ENCODE peak calls at places on chromosomes 5 and 9, in five cellular contexts. Z is activated CD4-positive, alpha-beta T cell treated with anti-CD3 and anti-CD28 coated beads, Interleukin-2, amount 50 U/mL, for 1 hour; W is stimulated activated naive CD8-positive, alpha-beta T cell treated with anti-CD3 and anti-CD28 coated beads, Interleukin-15, Interleukin-2, amounts not matched to agents 100 U/mL and 50 U/mL, for 24 hours; G is CD4-positive, alpha-beta memory T cell; E is sciatic nerve. V is an unnamed sample.

GRCh38 chr5:60541980-60542379 is 158.0 kb downstream of the DEPDC1B start:
- DNase-seq in Z (no peak), W (no peak), G (no peak), E (no peak), V (no peak)

GRCh38 chr5:90965110-90965676 is 406.6 kb downstream of the ADGRV1 start:
- DNase-seq in Z (no peak), W (no peak), G (no peak), E (no peak), V (no peak)

GRCh38 chr5:11050596-11051304 is 289.7 kb upstream of the DAP start:
- DNase-seq in Z (no peak), W (no peak), G (no peak), E (no peak), V (no peak)

GRCh38 chr5:179768326-179769085 is 25.3 kb upstream of the LTC4S start:
- DNase-seq in Z (no peak), W (no peak), G (no peak), E (no peak), V (no peak)

GRCh38 chr5:160657622-160658458 is 194.2 kb downstream of the ATP10B start:
- DNase-seq in Z (no peak), W (no peak), G (no peak), E (no peak), V (no peak)

GRCh38 chr5:67246108-67246507 is 49.5 kb upstream of the CD180 start:
- DNase-seq in Z (no peak), W (no peak), G (peak), E (no peak), V (peak)

GRCh38 chr5:32298056-32298420 is 14.7 kb downstream of the MTMR12 start:
- DNase-seq in Z (no peak), W (peak), G (no peak), E (no peak), V (no peak)

GRCh38 chr5:9864791-9865190 is 234.6 kb upstream of the TAS2R1 start:
- DNase-seq in Z (no peak), W (no peak), G (no peak), E (no peak), V (no peak)

GRCh38 chr5:74766348-74766886 is 500 bp downstream of the GFM2 start:
- DNase-seq in Z (no peak), W (no peak), G (peak), E (no peak), V (no peak)

GRCh38 chr5:7759257-7759871 is 91.6 kb downstream of the CFAP90 start:
- DNase-seq in Z (no peak), W (no peak), G (no peak), E (no peak), V (no peak)

GRCh38 chr5:143685416-143685815 is 126.5 kb upstream of the HMHB1 start:
- DNase-seq in Z (no peak), W (no peak), G (no peak), E (no peak), V (no peak)

GRCh38 chr9:122827759-122828090 is 663 bp downstream of the PDCL start:
- DNase-seq in Z (no peak), W (no peak), G (no peak), E (no peak), V (no peak)

GRCh38 chr5:93404246-93404645 is 176.8 kb downstream of the NR2F1-AS1 start:
- DNase-seq in Z (no peak), W (no peak), G (no peak), E (no peak), V (no peak)

GRCh38 chr5:187617-188451 is 3.5 kb upstream of the LRRC14B start:
- DNase-seq in Z (no peak), W (no peak), G (no peak), E (peak), V (no peak)

GRCh38 chr5:174608631-174609097 is 115.7 kb upstream of the MSX2 start:
- DNase-seq in Z (no peak), W (peak), G (no peak), E (peak), V (no peak)

GRCh38 chr5:176530983-176531901 is 6.0 kb downstream of the RNF44 start:
- DNase-seq in Z (no peak), W (peak), G (no peak), E (peak), V (no peak)

GRCh38 chr9:92655366-92655765 is 14.6 kb downstream of the IPPK start:
- DNase-seq in Z (no peak), W (no peak), G (no peak), E (no peak), V (no peak)

V was measured in cerebellar nuclear complex.